ENCODE peak calls at places on chromosomes 11 and 22, in nine cellular contexts. One of them, this sample, is unnamed.

GRCh38 chr11:25520459-25520858 is 811.5 kb upstream of the ANO3 start:
- DNase-seq in RWPE1: no peak
- DNase-seq in IMR-90: no peak
- DNase-seq in cardiac muscle cell: no peak
- DNase-seq in tibial artery: no peak
- DNase-seq in fibroblast of the aortic adventitia: no peak
- DNase-seq in Calu3: no peak
- DNase-seq in GM12865: no peak
- DNase-seq in left lung: no peak
- DNase-seq in this sample: no peak

GRCh38 chr22:38316340-38317236 is 645 bp downstream of the CSNK1E start:
- DNase-seq in cardiac muscle cell: peak; percentile 74
- DNase-seq in tibial artery: peak; percentile 74
- DNase-seq in left lung: peak; percentile 87
- DNase-seq in GM12865: peak; percentile 60
- DNase-seq in Calu3: peak; percentile 52
- DNase-seq in IMR-90: peak; percentile 51
- DNase-seq in RWPE1: no peak
- DNase-seq in fibroblast of the aortic adventitia: peak; percentile 58
- DNase-seq in this sample: no peak

GRCh38 chr11:111765984-111766833 is at the start of gene PPP2R1B:
- DNase-seq in Calu3: peak; percentile 63
- DNase-seq in tibial artery: peak; percentile 69
- DNase-seq in fibroblast of the aortic adventitia: peak; percentile 60
- DNase-seq in IMR-90: peak; percentile 44
- DNase-seq in left lung: peak; percentile 94
- DNase-seq in GM12865: peak; percentile 77
- DNase-seq in RWPE1: peak; percentile 90
- DNase-seq in cardiac muscle cell: peak; percentile 77
- DNase-seq in this sample: peak; percentile 83

GRCh38 chr11:88206746-88207145 is 31.5 kb upstream of the RAB38 start:
- DNase-seq in GM12865: peak; percentile 26
- DNase-seq in left lung: no peak
- DNase-seq in IMR-90: no peak
- DNase-seq in Calu3: no peak
- DNase-seq in fibroblast of the aortic adventitia: peak; percentile 19
- DNase-seq in RWPE1: no peak
- DNase-seq in cardiac muscle cell: no peak
- DNase-seq in tibial artery: no peak
- DNase-seq in this sample: peak; percentile 25

GRCh38 chr22:49784630-49784971 is 43.1 kb downstream of the BRD1 start:
- DNase-seq in cardiac muscle cell: no peak
- DNase-seq in Calu3: no peak
- DNase-seq in tibial artery: no peak
- DNase-seq in IMR-90: no peak
- DNase-seq in left lung: peak; percentile 37
- DNase-seq in RWPE1: no peak
- DNase-seq in GM12865: no peak
- DNase-seq in fibroblast of the aortic adventitia: no peak
- DNase-seq in this sample: no peak

GRCh38 chr11:120998581-120998980 is 25.3 kb upstream of the TBCEL start:
- DNase-seq in IMR-90: no peak
- DNase-seq in RWPE1: no peak
- DNase-seq in left lung: no peak
- DNase-seq in cardiac muscle cell: no peak
- DNase-seq in Calu3: no peak
- DNase-seq in GM12865: no peak
- DNase-seq in tibial artery: no peak
- DNase-seq in fibroblast of the aortic adventitia: no peak
- DNase-seq in this sample: no peak

GRCh38 chr22:39110631-39111561 is 13.9 kb downstream of the APOBEC3H start:
- DNase-seq in cardiac muscle cell: no peak
- DNase-seq in left lung: no peak
- DNase-seq in tibial artery: no peak
- DNase-seq in IMR-90: no peak
- DNase-seq in Calu3: no peak
- DNase-seq in fibroblast of the aortic adventitia: no peak
- DNase-seq in GM12865: peak; percentile 38
- DNase-seq in RWPE1: no peak
- DNase-seq in this sample: peak; percentile 32

GRCh38 chr22:40498454-40499186 is 128.2 kb downstream of the SGSM3 start:
- DNase-seq in IMR-90: peak; percentile 97
- DNase-seq in RWPE1: peak; percentile 79
- DNase-seq in fibroblast of the aortic adventitia: peak; percentile 83
- DNase-seq in GM12865: peak; percentile 62
- DNase-seq in Calu3: peak; percentile 67
- DNase-seq in cardiac muscle cell: peak; percentile 62
- DNase-seq in tibial artery: no peak
- DNase-seq in left lung: no peak
- DNase-seq in this sample: peak; percentile 95

GRCh38 chr11:93330446-93330984 is at the start of gene DEUP1:
- DNase-seq in RWPE1: no peak
- DNase-seq in fibroblast of the aortic adventitia: no peak
- DNase-seq in left lung: peak; percentile 87
- DNase-seq in cardiac muscle cell: peak; percentile 22
- DNase-seq in GM12865: peak; percentile 4
- DNase-seq in Calu3: no peak
- DNase-seq in tibial artery: peak; percentile 22
- DNase-seq in IMR-90: no peak
- DNase-seq in this sample: peak; percentile 22

GRCh38 chr11:118917488-118918127 is 8.1 kb downstream of the BCL9L start:
- DNase-seq in tibial artery: peak; percentile 92
- DNase-seq in cardiac muscle cell: peak; percentile 95
- DNase-seq in fibroblast of the aortic adventitia: peak; percentile 93
- DNase-seq in Calu3: peak; percentile 65
- DNase-seq in RWPE1: peak; percentile 72
- DNase-seq in GM12865: no peak
- DNase-seq in left lung: peak; percentile 86
- DNase-seq in IMR-90: peak; percentile 91
- DNase-seq in this sample: peak; percentile 52

GRCh38 chr22:24455751-24456426 is 28.5 kb downstream of the ADORA2A start:
- DNase-seq in Calu3: no peak
- DNase-seq in cardiac muscle cell: peak; percentile 55
- DNase-seq in GM12865: no peak
- DNase-seq in tibial artery: no peak
- DNase-seq in IMR-90: no peak
- DNase-seq in left lung: no peak
- DNase-seq in RWPE1: no peak
- DNase-seq in fibroblast of the aortic adventitia: peak; percentile 20
- DNase-seq in this sample: no peak

GRCh38 chr22:40951795-40952602 is 821 bp downstream of the RBX1 start:
- DNase-seq in Calu3: no peak
- DNase-seq in cardiac muscle cell: no peak
- DNase-seq in fibroblast of the aortic adventitia: no peak
- DNase-seq in IMR-90: peak; percentile 15
- DNase-seq in tibial artery: no peak
- DNase-seq in left lung: no peak
- DNase-seq in RWPE1: no peak
- DNase-seq in GM12865: peak; percentile 48
- DNase-seq in this sample: no peak

GRCh38 chr11:133576351-133576750 is 44.0 kb upstream of the OPCML start:
- DNase-seq in IMR-90: no peak
- DNase-seq in left lung: no peak
- DNase-seq in Calu3: no peak
- DNase-seq in tibial artery: no peak
- DNase-seq in fibroblast of the aortic adventitia: no peak
- DNase-seq in GM12865: no peak
- DNase-seq in cardiac muscle cell: no peak
- DNase-seq in RWPE1: no peak
- DNase-seq in this sample: no peak
- TF ChIP-seq CTCF in IMR-90: no peak
- TF ChIP-seq CTCF in left lung: no peak
- TF ChIP-seq CTCF in Calu3: no peak
- TF ChIP-seq CTCF in tibial artery: no peak
- TF ChIP-seq CTCF in fibroblast of the aortic adventitia: no peak
- TF ChIP-seq CTCF in GM12865: peak; percentile 14
- TF ChIP-seq CTCF in cardiac muscle cell: no peak
- TF ChIP-seq CTCF in RWPE1: no peak
- TF ChIP-seq CTCF in this sample: peak; percentile 27

GRCh38 chr11:62169935-62170334 is 20.1 kb upstream of the SCGB1D1 start:
- DNase-seq in fibroblast of the aortic adventitia: no peak
- DNase-seq in Calu3: no peak
- DNase-seq in tibial artery: no peak
- DNase-seq in IMR-90: no peak
- DNase-seq in left lung: no peak
- DNase-seq in RWPE1: no peak
- DNase-seq in GM12865: no peak
- DNase-seq in cardiac muscle cell: no peak
- DNase-seq in this sample: no peak

GRCh38 chr11:62166371-62166770 is 23.6 kb upstream of the SCGB1D1 start:
- DNase-seq in GM12865: no peak
- DNase-seq in RWPE1: no peak
- DNase-seq in cardiac muscle cell: no peak
- DNase-seq in Calu3: no peak
- DNase-seq in left lung: no peak
- DNase-seq in IMR-90: no peak
- DNase-seq in tibial artery: no peak
- DNase-seq in fibroblast of the aortic adventitia: no peak
- DNase-seq in this sample: no peak

GRCh38 chr11:62169448-62169847 is 20.6 kb upstream of the SCGB1D1 start:
- DNase-seq in GM12865: no peak
- DNase-seq in IMR-90: no peak
- DNase-seq in RWPE1: no peak
- DNase-seq in Calu3: no peak
- DNase-seq in fibroblast of the aortic adventitia: no peak
- DNase-seq in cardiac muscle cell: no peak
- DNase-seq in left lung: no peak
- DNase-seq in tibial artery: no peak
- DNase-seq in this sample: no peak

GRCh38 chr11:62176766-62177165 is 13.2 kb upstream of the SCGB1D1 start:
- DNase-seq in tibial artery: no peak
- DNase-seq in GM12865: no peak
- DNase-seq in left lung: no peak
- DNase-seq in cardiac muscle cell: no peak
- DNase-seq in fibroblast of the aortic adventitia: no peak
- DNase-seq in Calu3: no peak
- DNase-seq in RWPE1: no peak
- DNase-seq in IMR-90: no peak
- DNase-seq in this sample: no peak

DNA sequence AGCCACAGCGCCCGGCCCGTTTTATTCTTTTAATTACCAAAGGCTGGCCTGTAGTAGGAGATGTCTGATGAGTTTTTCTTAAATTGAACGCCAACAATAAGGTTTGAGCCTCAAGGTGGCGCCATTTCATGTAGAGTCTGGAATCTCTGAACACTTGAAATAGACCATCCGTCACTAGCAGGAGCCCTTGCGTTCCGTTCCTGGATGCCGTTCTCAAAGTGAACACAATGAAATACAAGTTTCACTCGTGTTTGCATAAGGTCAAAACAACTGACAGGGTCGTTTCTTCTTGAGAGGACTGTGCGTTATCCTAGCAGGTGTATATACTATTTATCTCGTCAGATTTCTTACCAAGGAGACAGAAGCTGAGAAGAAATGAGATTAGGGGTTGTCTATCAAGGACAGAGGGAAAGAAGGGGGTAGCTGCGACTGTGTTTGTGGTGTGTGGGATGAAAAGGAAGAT is 18.7 kb upstream of the SCGB1D1 start:
- DNase-seq in cardiac muscle cell: peak; percentile 86
- DNase-seq in Calu3: peak; percentile 79
- DNase-seq in fibroblast of the aortic adventitia: peak; percentile 84
- DNase-seq in GM12865: peak; percentile 86
- DNase-seq in IMR-90: peak; percentile 66
- DNase-seq in RWPE1: peak; percentile 46
- DNase-seq in left lung: no peak
- DNase-seq in tibial artery: peak; percentile 87
- DNase-seq in this sample: peak; percentile 96
- TF ChIP-seq CTCF in cardiac muscle cell: peak; percentile 65
- TF ChIP-seq CTCF in Calu3: peak; percentile 68
- TF ChIP-seq CTCF in fibroblast of the aortic adventitia: peak; percentile 60
- TF ChIP-seq CTCF in GM12865: peak; percentile 61
- TF ChIP-seq CTCF in IMR-90: peak; percentile 68
- TF ChIP-seq CTCF in RWPE1: peak; percentile 15
- TF ChIP-seq CTCF in left lung: peak; percentile 53
- TF ChIP-seq CTCF in tibial artery: peak; percentile 35
- TF ChIP-seq CTCF in this sample: peak; percentile 91

DNA sequence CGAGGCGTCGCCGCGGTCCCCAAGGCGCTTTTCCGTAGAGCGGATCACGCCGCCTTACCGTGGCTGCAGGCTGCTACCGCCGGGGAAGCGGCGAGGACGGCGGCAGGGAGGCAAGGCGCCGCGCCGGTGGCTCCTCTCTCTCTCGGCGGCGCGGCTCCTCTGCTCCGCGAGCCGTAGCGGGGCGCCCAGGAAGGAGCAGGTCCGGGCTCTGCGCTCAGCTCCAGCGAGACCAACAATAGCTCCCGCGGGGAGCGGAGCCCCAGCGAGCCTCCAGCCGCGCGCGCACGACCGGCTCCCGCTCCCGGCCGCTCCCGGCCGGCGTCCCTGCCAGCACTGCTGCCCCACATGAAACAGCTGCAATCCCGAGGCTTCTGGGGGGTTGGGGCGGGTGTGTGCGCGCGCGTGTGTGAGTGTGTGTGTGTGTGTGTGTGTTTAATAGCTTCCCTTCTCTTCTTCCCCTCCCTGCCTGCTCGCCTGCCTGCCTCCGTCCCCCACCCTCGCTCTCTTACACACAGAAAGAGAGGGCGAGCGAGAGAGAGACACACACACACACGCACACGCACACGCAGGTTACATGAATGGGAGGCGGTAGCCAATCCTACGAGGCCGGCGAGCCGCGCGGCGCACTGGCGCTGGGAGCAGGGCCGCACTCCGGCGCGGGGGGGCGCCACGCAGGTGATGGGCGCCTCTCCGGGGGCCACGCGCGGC is at the start of gene TENM4:
- DNase-seq in left lung: peak; percentile 80
- DNase-seq in GM12865: peak; percentile 14
- DNase-seq in cardiac muscle cell: peak; percentile 73
- DNase-seq in RWPE1: peak; percentile 55
- DNase-seq in IMR-90: peak; percentile 92
- DNase-seq in tibial artery: peak; percentile 64
- DNase-seq in Calu3: no peak
- DNase-seq in fibroblast of the aortic adventitia: peak; percentile 87
- DNase-seq in this sample: peak; percentile 16
- TF ChIP-seq CTCF in left lung: no peak
- TF ChIP-seq CTCF in GM12865: no peak
- TF ChIP-seq CTCF in cardiac muscle cell: no peak
- TF ChIP-seq CTCF in RWPE1: peak; percentile 85
- TF ChIP-seq CTCF in IMR-90: peak; percentile 53
- TF ChIP-seq CTCF in tibial artery: no peak
- TF ChIP-seq CTCF in Calu3: no peak
- TF ChIP-seq CTCF in fibroblast of the aortic adventitia: no peak
- TF ChIP-seq CTCF in this sample: no peak

DNA sequence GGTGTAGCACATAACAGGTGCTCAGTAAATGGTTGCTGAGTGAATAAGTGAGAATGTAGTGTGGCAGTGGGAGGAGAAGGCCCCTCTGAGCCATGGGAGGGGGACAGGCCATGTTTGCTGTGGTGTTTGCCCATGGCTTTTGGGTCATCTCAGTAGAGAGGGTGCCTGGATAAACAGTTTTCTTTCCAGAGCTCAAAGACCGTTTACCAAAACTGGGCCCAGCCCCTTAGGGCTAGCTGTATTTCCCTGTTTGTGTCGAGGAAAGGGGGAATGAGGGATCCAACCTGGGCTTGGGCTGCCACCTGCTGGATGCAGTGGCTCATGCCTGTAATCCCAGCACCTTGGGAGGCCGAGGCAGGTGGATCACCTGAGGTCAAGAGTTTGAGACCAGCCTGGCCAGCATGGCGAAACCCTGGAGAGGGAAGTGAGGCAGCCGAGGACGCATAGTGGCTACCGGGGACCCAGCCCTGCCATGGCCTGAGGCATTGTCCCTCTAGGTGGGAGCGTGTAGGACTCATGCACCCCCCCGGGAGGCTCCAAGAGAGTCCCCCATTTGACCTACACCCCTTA is 8.7 kb upstream of the LTO1 start:
- DNase-seq in cardiac muscle cell: peak; percentile 15
- DNase-seq in Calu3: peak; percentile 78
- DNase-seq in IMR-90: no peak
- DNase-seq in RWPE1: peak; percentile 23
- DNase-seq in tibial artery: no peak
- DNase-seq in fibroblast of the aortic adventitia: no peak
- DNase-seq in left lung: no peak
- DNase-seq in GM12865: no peak
- DNase-seq in this sample: peak; percentile 76
- TF ChIP-seq CTCF in cardiac muscle cell: peak; percentile 26
- TF ChIP-seq CTCF in Calu3: peak; percentile 69
- TF ChIP-seq CTCF in IMR-90: peak; percentile 30
- TF ChIP-seq CTCF in RWPE1: peak; percentile 67
- TF ChIP-seq CTCF in tibial artery: no peak
- TF ChIP-seq CTCF in fibroblast of the aortic adventitia: peak; percentile 31
- TF ChIP-seq CTCF in left lung: peak; percentile 28
- TF ChIP-seq CTCF in GM12865: peak; percentile 29
- TF ChIP-seq CTCF in this sample: peak; percentile 87

This sample was measured in PC-3.